ENCODE peak calls at places on chromosomes 6 and 20, in five cellular contexts. One of them, this sample, is unnamed.
A peak's percentile ranks its signal among the peaks of the same experiment; 100 is the strongest.

GRCh38 chr6:33706136-33706725 is 5.3 kb downstream of the UQCC2 start:
- DNase-seq in AG04450: no peak
- DNase-seq in osteoblast: no peak
- DNase-seq in Panc1: no peak
- DNase-seq in A549: no peak
- DNase-seq in this sample: no peak

GRCh38 chr20:20412750-20413149 is 44.8 kb downstream of the INSM1 start:
- DNase-seq in AG04450: no peak
- DNase-seq in osteoblast: no peak
- DNase-seq in Panc1: no peak
- DNase-seq in A549: no peak
- DNase-seq in this sample: no peak

GRCh38 chr20:17298169-17298568 is 71.3 kb downstream of the PCSK2 start:
- DNase-seq in AG04450: no peak
- DNase-seq in osteoblast: no peak
- DNase-seq in Panc1: no peak
- DNase-seq in A549: no peak
- DNase-seq in this sample: no peak

GRCh38 chr6:42363906-42364859 is 87.5 kb downstream of the TRERF1 start:
- DNase-seq in AG04450: no peak
- DNase-seq in osteoblast: no peak
- DNase-seq in Panc1: no peak
- DNase-seq in A549: no peak
- DNase-seq in this sample: no peak

GRCh38 chr20:50085481-50086365 is 27.2 kb downstream of the UBE2V1 start:
- DNase-seq in AG04450: peak; percentile 27
- DNase-seq in osteoblast: peak; percentile 86
- DNase-seq in Panc1: no peak
- DNase-seq in A549: peak; percentile 70
- DNase-seq in this sample: no peak

GRCh38 chr6:156832166-156832743 is 55.1 kb downstream of the ARID1B start:
- DNase-seq in AG04450: no peak
- DNase-seq in osteoblast: peak; percentile 59
- DNase-seq in Panc1: no peak
- DNase-seq in A549: peak; percentile 50
- DNase-seq in this sample: no peak

GRCh38 chr6:106560966-106561740 is 68.1 kb downstream of the RTN4IP1 start:
- DNase-seq in AG04450: no peak
- DNase-seq in osteoblast: no peak
- DNase-seq in Panc1: no peak
- DNase-seq in A549: no peak
- DNase-seq in this sample: no peak

GRCh38 chr6:96794980-96795379 is 42.3 kb downstream of the GPR63 start:
- DNase-seq in AG04450: no peak
- DNase-seq in osteoblast: no peak
- DNase-seq in Panc1: no peak
- DNase-seq in A549: no peak
- DNase-seq in this sample: no peak

GRCh38 chr6:139533573-139534471 is 159.4 kb upstream of the CITED2 start:
- DNase-seq in AG04450: peak; percentile 37
- DNase-seq in osteoblast: no peak
- DNase-seq in Panc1: no peak
- DNase-seq in A549: peak; percentile 36
- DNase-seq in this sample: peak; percentile 82

GRCh38 chr6:115370202-115370601 is 690.5 kb downstream of the FRK start:
- DNase-seq in AG04450: no peak
- DNase-seq in osteoblast: no peak
- DNase-seq in Panc1: no peak
- DNase-seq in A549: no peak
- DNase-seq in this sample: no peak

GRCh38 chr6:30614044-30614842 is 2.8 kb downstream of the PPP1R10 start:
- DNase-seq in AG04450: no peak
- DNase-seq in osteoblast: no peak
- DNase-seq in Panc1: no peak
- DNase-seq in A549: no peak
- DNase-seq in this sample: no peak

GRCh38 chr6:167141667-167142432 is 15.9 kb downstream of the GPR31 start:
- DNase-seq in AG04450: no peak
- DNase-seq in osteoblast: peak; percentile 90
- DNase-seq in Panc1: peak; percentile 30
- DNase-seq in A549: peak; percentile 29
- DNase-seq in this sample: no peak

GRCh38 chr20:23340524-23340923 is 10.1 kb upstream of the NXT1 start:
- DNase-seq in AG04450: no peak
- DNase-seq in osteoblast: peak; percentile 95
- DNase-seq in Panc1: peak; percentile 43
- DNase-seq in A549: peak; percentile 87
- DNase-seq in this sample: no peak

GRCh38 chr6:138607478-138608433 is 108.5 kb upstream of the NHSL1 start:
- DNase-seq in AG04450: no peak
- DNase-seq in osteoblast: no peak
- DNase-seq in Panc1: no peak
- DNase-seq in A549: no peak
- DNase-seq in this sample: no peak

GRCh38 chr6:15993716-15994228 is 135.1 kb upstream of the MYLIP start:
- DNase-seq in AG04450: no peak
- DNase-seq in osteoblast: no peak
- DNase-seq in Panc1: no peak
- DNase-seq in A549: no peak
- DNase-seq in this sample: no peak

GRCh38 chr6:20610636-20611200 is 76.5 kb downstream of the CDKAL1 start:
- DNase-seq in AG04450: no peak
- DNase-seq in osteoblast: no peak
- DNase-seq in Panc1: no peak
- DNase-seq in A549: no peak
- DNase-seq in this sample: no peak

GRCh38 chr6:151181701-151182367 is 57.9 kb upstream of the AKAP12 start:
- DNase-seq in AG04450: no peak
- DNase-seq in osteoblast: no peak
- DNase-seq in Panc1: no peak
- DNase-seq in A549: no peak
- DNase-seq in this sample: no peak

GRCh38 chr20:50281831-50282591 is 91.4 kb downstream of the CEBPB start:
- DNase-seq in AG04450: no peak
- DNase-seq in osteoblast: peak; percentile 75
- DNase-seq in Panc1: no peak
- DNase-seq in A549: peak; percentile 41
- DNase-seq in this sample: no peak

GRCh38 chr6:41939848-41940758 is 1.5 kb downstream of the CCND3 start:
- DNase-seq in AG04450: no peak
- DNase-seq in osteoblast: peak; percentile 81
- DNase-seq in Panc1: no peak
- DNase-seq in A549: no peak
- DNase-seq in this sample: no peak

GRCh38 chr20:57526067-57526884 is 1.3 kb upstream of the CTCFL start:
- DNase-seq in AG04450: no peak
- DNase-seq in osteoblast: no peak
- DNase-seq in Panc1: no peak
- DNase-seq in A549: peak; percentile 42
- DNase-seq in this sample: no peak

GRCh38 chr20:17971571-17972013 is 2.8 kb downstream of the MGME1 start:
- DNase-seq in AG04450: no peak
- DNase-seq in osteoblast: peak; percentile 89
- DNase-seq in Panc1: no peak
- DNase-seq in A549: no peak
- DNase-seq in this sample: no peak

GRCh38 chr6:22028403-22028802 is 268.4 kb downstream of the PRL start:
- DNase-seq in AG04450: no peak
- DNase-seq in osteoblast: no peak
- DNase-seq in Panc1: no peak
- DNase-seq in A549: no peak
- DNase-seq in this sample: no peak

GRCh38 chr20:63830821-63831593 is at the start of gene ZBTB46:
- DNase-seq in AG04450: no peak
- DNase-seq in osteoblast: peak; percentile 99
- DNase-seq in Panc1: no peak
- DNase-seq in A549: no peak
- DNase-seq in this sample: no peak

GRCh38 chr20:24483435-24484080 is 14.1 kb downstream of the SYNDIG1 start:
- DNase-seq in AG04450: no peak
- DNase-seq in osteoblast: no peak
- DNase-seq in Panc1: no peak
- DNase-seq in A549: no peak
- DNase-seq in this sample: no peak

GRCh38 chr6:47042238-47042843 is at the start of gene ADGRF1:
- DNase-seq in AG04450: no peak
- DNase-seq in osteoblast: no peak
- DNase-seq in Panc1: no peak
- DNase-seq in A549: no peak
- DNase-seq in this sample: no peak

GRCh38 chr6:31870385-31870921 is 7.8 kb upstream of the NEU1 start:
- DNase-seq in AG04450: no peak
- DNase-seq in osteoblast: peak; percentile 52
- DNase-seq in Panc1: no peak
- DNase-seq in A549: no peak
- DNase-seq in this sample: no peak
- TF ChIP-seq CTCF in AG04450: no peak
- TF ChIP-seq CTCF in osteoblast: no peak
- TF ChIP-seq CTCF in Panc1: no peak
- TF ChIP-seq CTCF in A549: no peak
- TF ChIP-seq CTCF in this sample: peak; percentile 34

GRCh38 chr6:125872259-125872921 is 81.6 kb downstream of the NCOA7 start:
- DNase-seq in AG04450: no peak
- DNase-seq in osteoblast: peak; percentile 11
- DNase-seq in Panc1: no peak
- DNase-seq in A549: peak; percentile 60
- DNase-seq in this sample: no peak
- H3K4me3 ChIP-seq in AG04450: no peak overlapping the region
- H3K4me3 ChIP-seq in osteoblast: no peak overlapping the region
- H3K4me3 ChIP-seq in Panc1: no peak overlapping the region
- H3K4me3 ChIP-seq in A549: no peak overlapping the region
- H3K4me3 ChIP-seq in this sample: no peak overlapping the region

DNA sequence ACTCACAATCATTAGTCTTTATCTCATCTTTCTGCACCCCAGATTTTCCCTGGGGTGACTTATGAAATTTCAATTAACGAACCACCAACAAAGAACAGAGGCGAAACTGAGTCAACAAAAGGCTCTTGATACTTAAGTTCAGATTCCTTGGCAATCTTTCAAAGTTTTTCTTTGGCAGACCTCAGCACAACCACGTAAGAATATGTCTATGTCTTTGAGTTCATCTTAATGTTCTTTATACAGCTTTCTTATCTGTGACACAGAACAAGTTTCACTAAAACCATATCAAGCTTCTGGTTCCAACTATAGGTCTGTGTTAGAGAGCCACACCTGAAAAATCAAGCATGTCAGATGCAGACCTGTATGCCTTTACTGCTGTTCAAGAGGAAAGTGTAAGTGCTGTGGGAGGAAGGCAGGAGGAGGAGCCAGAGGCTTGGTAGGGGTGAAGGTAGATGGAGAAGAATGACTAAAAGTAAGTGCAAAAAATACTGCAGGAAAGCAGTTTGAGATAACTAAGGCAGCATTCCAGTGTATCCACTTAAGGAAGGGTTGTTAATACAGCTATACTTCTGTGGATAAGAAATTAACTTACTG is 271.3 kb downstream of the KHDC1L start:
- DNase-seq in AG04450: no peak
- DNase-seq in osteoblast: no peak
- DNase-seq in Panc1: no peak
- DNase-seq in A549: no peak
- DNase-seq in this sample: no peak
- TF ChIP-seq CTCF in AG04450: no peak
- TF ChIP-seq CTCF in osteoblast: no peak
- TF ChIP-seq CTCF in Panc1: no peak
- TF ChIP-seq CTCF in A549: no peak
- TF ChIP-seq CTCF in this sample: no peak

GRCh38 chr6:27505209-27506027 is 32.5 kb upstream of the ZNF184 start:
- DNase-seq in AG04450: no peak
- DNase-seq in osteoblast: no peak
- DNase-seq in Panc1: peak; percentile 98
- DNase-seq in A549: peak; percentile 92
- DNase-seq in this sample: peak; percentile 38
- H3K4me3 ChIP-seq in AG04450: no peak overlapping the region
- H3K4me3 ChIP-seq in osteoblast: no peak overlapping the region
- H3K4me3 ChIP-seq in Panc1: peak overlapping the region; percentile 7
- H3K4me3 ChIP-seq in A549: no peak overlapping the region
- H3K4me3 ChIP-seq in this sample: no peak overlapping the region

DNA sequence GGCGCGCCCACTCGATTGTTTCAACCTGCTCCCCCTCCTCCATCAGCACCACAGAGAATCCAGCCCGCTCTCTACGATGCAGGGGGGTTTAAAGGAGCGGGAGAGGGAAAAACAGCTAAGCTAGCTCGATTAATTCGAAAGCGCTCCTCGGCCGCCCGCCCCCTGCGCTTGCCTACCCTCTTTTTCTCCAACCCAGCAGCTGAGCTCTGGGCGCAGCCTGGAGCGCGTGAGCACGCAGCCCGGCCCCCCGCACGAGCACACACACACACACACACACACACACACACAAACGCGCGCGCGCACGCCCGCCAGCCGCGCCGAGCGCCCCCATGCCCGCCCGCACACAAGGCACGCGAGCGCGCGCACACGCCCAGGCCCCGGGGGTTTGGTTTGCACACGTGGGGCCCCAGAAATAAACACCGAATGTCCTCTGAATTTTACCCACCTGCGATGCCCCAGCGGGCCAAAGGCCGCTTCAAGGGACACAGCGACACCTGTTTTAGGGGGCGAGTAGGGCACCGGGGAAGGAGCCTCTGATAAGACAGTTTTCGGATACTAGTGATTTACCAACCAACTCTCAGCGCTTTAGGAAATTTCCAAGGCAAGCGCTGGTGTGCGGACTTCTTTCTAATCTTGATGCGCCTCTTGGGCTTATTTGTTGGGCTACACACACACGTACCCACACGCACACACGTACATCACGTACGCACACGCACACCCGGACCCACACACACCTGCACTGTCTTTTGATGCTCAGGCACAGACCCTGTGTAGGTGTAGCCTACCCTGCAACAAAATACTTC is 787 bp upstream of the NRN1 start:
- DNase-seq in AG04450: no peak
- DNase-seq in osteoblast: peak; percentile 85
- DNase-seq in Panc1: no peak
- DNase-seq in A549: peak; percentile 18
- DNase-seq in this sample: no peak
- TF ChIP-seq CTCF in AG04450: no peak
- TF ChIP-seq CTCF in osteoblast: no peak
- TF ChIP-seq CTCF in Panc1: no peak
- TF ChIP-seq CTCF in A549: no peak
- TF ChIP-seq CTCF in this sample: no peak